ENCODE peak calls at places on chromosome 12, in nine cellular contexts. N is NCI-H1105 treated with DMSO at 0.1 percent for 48 hours, R is hepatic stellate cell, A is mesothelial cell of epicardium, M is EL, D is ACHN, V is cardiac muscle cell, B is H1, W is right lobe of liver. T is an unnamed sample.

GRCh38 chr12:116263844-116264243 is 13.6 kb downstream of the MED13L start:
- DNase-seq in N (peak; percentile 29), R (no peak), A (no peak), M (no peak), D (no peak), V (peak; percentile 36), B (no peak), W (no peak), T (no peak)

GRCh38 chr12:30330565-30330964 is 365.1 kb downstream of the IPO8 start:
- DNase-seq in N (no peak), R (no peak), A (no peak), M (no peak), D (no peak), V (no peak), B (no peak), W (no peak), T (no peak)

GRCh38 chr12:92602476-92602875 is 100.3 kb upstream of the PLEKHG7 start:
- DNase-seq in N (no peak), R (no peak), A (no peak), M (peak; percentile 90), D (peak; percentile 19), V (peak; percentile 91), B (no peak), W (no peak), T (no peak)

GRCh38 chr12:12673296-12673695 is 22.7 kb downstream of the GPR19 start:
- DNase-seq in N (no peak), R (no peak), A (no peak), M (no peak), D (no peak), V (no peak), B (peak; percentile 39), W (no peak), T (no peak)

GRCh38 chr12:12660201-12660600 is 35.8 kb downstream of the GPR19 start:
- DNase-seq in N (no peak), R (no peak), A (no peak), M (no peak), D (no peak), V (peak; percentile 27), B (no peak), W (no peak), T (no peak)

GRCh38 chr12:53991077-53991460 is 6.1 kb downstream of the HOXC10 start:
- DNase-seq in N (no peak), R (no peak), A (no peak), M (no peak), D (no peak), V (no peak), B (no peak), W (no peak), T (no peak)

GRCh38 chr12:52037248-52037861 is 13.9 kb upstream of the NR4A1 start:
- DNase-seq in N (no peak), R (peak; percentile 69), A (peak; percentile 67), M (peak; percentile 51), D (peak; percentile 59), V (peak; percentile 77), B (peak; percentile 75), W (no peak), T (no peak)

GRCh38 chr12:90167501-90167900 is 458.9 kb upstream of the ATP2B1 start:
- DNase-seq in N (no peak), R (no peak), A (no peak), M (no peak), D (no peak), V (no peak), B (no peak), W (no peak), T (no peak)

GRCh38 chr12:28216016-28216415 is 25.8 kb downstream of the CCDC91 start:
- DNase-seq in N (no peak), R (no peak), A (no peak), M (no peak), D (no peak), V (no peak), B (no peak), W (no peak), T (no peak)

GRCh38 chr12:22333751-22334695 is 484 bp downstream of the ST8SIA1 start:
- DNase-seq in N (no peak), R (no peak), A (peak; percentile 42), M (no peak), D (no peak), V (no peak), B (peak; percentile 63), W (no peak), T (no peak)

GRCh38 chr12:111193511-111193910 is 175.4 kb downstream of the PHETA1 start:
- DNase-seq in N (no peak), R (no peak), A (no peak), M (no peak), D (no peak), V (no peak), B (no peak), W (no peak), T (no peak)

GRCh38 chr12:15893260-15893659 is 11.1 kb downstream of the STRAP start:
- DNase-seq in N (no peak), R (no peak), A (no peak), M (no peak), D (no peak), V (no peak), B (no peak), W (no peak), T (no peak)

GRCh38 chr12:29610473-29611174 is 113.1 kb upstream of the OVCH1 start:
- DNase-seq in N (no peak), R (no peak), A (no peak), M (no peak), D (no peak), V (peak; percentile 43), B (no peak), W (no peak), T (no peak)

GRCh38 chr12:123064356-123064755 is 83.9 kb downstream of the ARL6IP4 start:
- DNase-seq in N (no peak), R (no peak), A (no peak), M (no peak), D (no peak), V (no peak), B (no peak), W (peak; percentile 63), T (no peak)

GRCh38 chr12:63304844-63305243 is 153.8 kb upstream of the AVPR1A start:
- DNase-seq in N (no peak), R (no peak), A (no peak), M (peak; percentile 13), D (no peak), V (no peak), B (no peak), W (no peak), T (no peak)

T was measured in NCI-H1092.